ENCODE peak calls at places on chromosomes 4 and X, in seven cellular contexts. J is MM.1S, Q is psoas muscle, D is tibial artery, C is PC-9, E is fibroblast of lung, B is right atrium auricular region. O is an unnamed sample.
A peak's percentile ranks its signal among the peaks of the same experiment; 100 is the strongest.

GRCh38 chr4:170675568-170676262 is 586.0 kb upstream of the AADAT start:
- DNase-seq in J (peak; percentile 71), Q (no peak), D (no peak), C (no peak), E (no peak), B (no peak), O (no peak)

GRCh38 chrX:2928583-2929434 is at the start of gene ARSD:
- DNase-seq in J (no peak), Q (peak; percentile 88), D (peak; percentile 94), C (peak; percentile 79), E (peak; percentile 92), B (peak; percentile 88), O (peak; percentile 83)

GRCh38 chr4:109301691-109302365 is 630 bp downstream of the COL25A1 start:
- DNase-seq in J (no peak), Q (no peak), D (no peak), C (no peak), E (no peak), B (no peak), O (no peak)

GRCh38 chrX:96004386-96004785 is 680.3 kb upstream of the DIAPH2 start:
- DNase-seq in J (no peak), Q (no peak), D (no peak), C (no peak), E (peak; percentile 83), B (no peak), O (no peak)

GRCh38 chr4:27242217-27242616 is 381.6 kb downstream of the STIM2 start:
- DNase-seq in J (no peak), Q (no peak), D (no peak), C (no peak), E (no peak), B (no peak), O (no peak)

GRCh38 chr4:24800273-24800880 is 5.0 kb downstream of the SOD3 start:
- DNase-seq in J (no peak), Q (no peak), D (no peak), C (no peak), E (peak; percentile 53), B (peak; percentile 60), O (no peak)

GRCh38 chrX:67604979-67605703 is 61.3 kb downstream of the AR start:
- DNase-seq in J (peak; percentile 73), Q (no peak), D (no peak), C (peak; percentile 14), E (peak; percentile 70), B (no peak), O (peak; percentile 90)

GRCh38 chrX:40004916-40005289 is 92.9 kb downstream of the BCOR start:
- DNase-seq in J (no peak), Q (no peak), D (no peak), C (no peak), E (no peak), B (no peak), O (no peak)

GRCh38 chr4:174036111-174036510 is 247.4 kb downstream of the FBXO8 start:
- DNase-seq in J (no peak), Q (no peak), D (no peak), C (no peak), E (no peak), B (no peak), O (no peak)

GRCh38 chrX:13223868-13224555 is 95.8 kb downstream of the ATXN3L start:
- DNase-seq in J (no peak), Q (no peak), D (no peak), C (peak; percentile 49), E (peak; percentile 81), B (no peak), O (peak; percentile 84)

GRCh38 chrX:106952988-106953387 is 32.8 kb downstream of the CLDN2 start:
- DNase-seq in J (peak; percentile 9), Q (no peak), D (no peak), C (no peak), E (peak; percentile 44), B (no peak), O (no peak)

GRCh38 chr4:139817657-139818452 is 152.2 kb downstream of the MGST2 start:
- DNase-seq in J (no peak), Q (peak; percentile 58), D (no peak), C (no peak), E (no peak), B (no peak), O (no peak)

GRCh38 chr4:135383889-135384288 is 1182.3 kb upstream of the PABPC4L start:
- DNase-seq in J (no peak), Q (no peak), D (no peak), C (no peak), E (no peak), B (no peak), O (no peak)

GRCh38 chrX:45614853-45615252 is 414.2 kb upstream of the DIPK2B start:
- DNase-seq in J (no peak), Q (no peak), D (no peak), C (no peak), E (no peak), B (no peak), O (no peak)

GRCh38 chrX:29687687-29688086 is 527.7 kb upstream of the MAGEB2 start:
- DNase-seq in J (no peak), Q (no peak), D (no peak), C (no peak), E (peak; percentile 71), B (no peak), O (no peak)

GRCh38 chr4:55820260-55820659 is 670 bp downstream of the EXOC1L start:
- DNase-seq in J (no peak), Q (no peak), D (no peak), C (no peak), E (peak; percentile 26), B (no peak), O (no peak)

GRCh38 chr4:1401409-1402020 is 4.7 kb downstream of the NKX1-1 start:
- DNase-seq in J (no peak), Q (no peak), D (peak; percentile 58), C (no peak), E (no peak), B (no peak), O (no peak)
- H3K27me3 ChIP-seq in J (no peaks in the 10 kb centered on the region), Q (peaks cover 5% of the 10 kb centered on the region), D (peaks cover 78% of the 10 kb centered on the region), C (peaks cover 42% of the 10 kb centered on the region), E (peaks cover 44% of the 10 kb centered on the region), B (peaks cover 55% of the 10 kb centered on the region), O (peaks cover 25% of the 10 kb centered on the region)

DNA sequence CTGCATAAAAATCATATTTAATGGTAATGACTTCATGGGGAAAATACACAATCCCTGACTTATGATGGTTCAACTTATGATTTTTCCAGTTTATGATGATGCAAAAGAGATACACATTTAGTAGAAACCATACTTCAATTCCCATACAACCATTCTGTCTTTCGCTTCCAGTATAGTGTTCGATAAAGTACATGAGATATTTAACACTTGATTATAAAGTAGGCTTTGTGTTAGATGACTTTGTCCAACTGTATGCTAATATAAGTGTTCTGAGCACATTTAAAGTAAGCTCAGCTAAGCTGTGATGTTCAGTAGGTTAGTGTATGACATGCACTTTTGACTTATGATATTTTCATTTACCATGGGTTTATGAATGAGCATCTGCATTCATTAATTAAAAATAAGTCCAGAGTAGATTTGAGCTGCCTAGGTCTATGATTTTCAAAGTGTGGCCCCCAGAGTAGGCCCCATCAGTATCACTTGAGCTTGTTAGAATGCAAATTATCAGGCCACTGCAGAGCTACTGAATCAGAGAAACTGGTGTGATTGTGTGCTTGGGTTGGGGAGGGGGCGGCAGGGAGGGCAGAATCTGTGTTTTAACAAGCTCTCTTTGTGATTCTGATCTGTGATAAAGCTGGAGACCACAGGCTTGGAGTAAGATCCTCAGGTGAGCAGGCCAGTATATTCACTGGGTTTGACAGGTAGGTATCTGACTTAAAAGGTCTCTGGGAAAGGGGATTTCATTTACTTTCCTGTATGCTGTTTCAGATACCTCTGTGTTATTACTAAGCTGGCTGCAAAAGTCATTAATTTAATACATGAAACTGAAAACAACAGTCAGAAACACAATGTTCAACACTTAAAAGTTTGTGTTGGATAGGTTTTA is 8.4 kb downstream of the ATP10D start:
- DNase-seq in J (no peak), Q (no peak), D (no peak), C (no peak), E (no peak), B (no peak), O (no peak)
- H3K4me1 ChIP-seq in J (peaks cover 18% of the 10 kb centered on the region), Q (no peaks in the 10 kb centered on the region), D (peaks cover 76% of the 10 kb centered on the region), C (no peaks in the 10 kb centered on the region), E (no peaks in the 10 kb centered on the region), B (no peaks in the 10 kb centered on the region), O (no peaks in the 10 kb centered on the region)

GRCh38 chr4:4853921-4854648 is 5.4 kb upstream of the MSX1 start:
- DNase-seq in J (no peak), Q (no peak), D (peak; percentile 33), C (no peak), E (no peak), B (no peak), O (no peak)
- H3K27me3 ChIP-seq in J (peaks cover 60% of the 10 kb centered on the region), Q (no peaks in the 10 kb centered on the region), D (peaks cover 95% of the 10 kb centered on the region), C (peaks cover 18% of the 10 kb centered on the region), E (peaks cover 15% of the 10 kb centered on the region), B (peaks cover 51% of the 10 kb centered on the region), O (no peaks in the 10 kb centered on the region)

GRCh38 chr4:38004887-38005286 is 44.7 kb downstream of the PTTG2 start:
- DNase-seq in J (no peak), Q (no peak), D (no peak), C (no peak), E (no peak), B (no peak), O (no peak)

GRCh38 chr4:38003628-38004027 is 43.4 kb downstream of the PTTG2 start:
- DNase-seq in J (no peak), Q (no peak), D (no peak), C (no peak), E (no peak), B (no peak), O (no peak)

GRCh38 chr4:38007645-38008044 is 47.4 kb downstream of the PTTG2 start:
- DNase-seq in J (no peak), Q (no peak), D (no peak), C (no peak), E (no peak), B (no peak), O (no peak)

GRCh38 chr4:38004062-38004461 is 43.9 kb downstream of the PTTG2 start:
- DNase-seq in J (no peak), Q (no peak), D (no peak), C (no peak), E (no peak), B (no peak), O (no peak)

DNA sequence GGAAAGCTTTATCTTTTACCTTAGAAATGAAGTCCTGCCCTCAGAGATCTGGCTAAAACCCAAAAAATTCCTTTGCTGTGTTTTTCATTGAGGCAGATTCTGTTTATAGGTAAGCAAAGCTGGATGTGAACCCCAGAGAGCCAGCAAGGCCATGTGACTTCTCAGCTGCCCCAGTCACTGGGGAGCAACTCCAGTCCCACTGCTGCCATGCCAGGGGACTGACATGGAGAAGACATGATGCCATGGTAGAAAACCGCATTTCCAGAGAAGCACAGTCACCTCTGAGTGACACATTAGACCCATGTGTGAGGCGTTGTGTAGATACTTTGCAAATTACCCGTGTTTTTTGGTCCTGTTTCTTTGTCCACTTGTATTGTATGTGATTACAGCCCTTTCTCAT is 45.4 kb downstream of the PTTG2 start:
- DNase-seq in J (no peak), Q (no peak), D (no peak), C (no peak), E (no peak), B (no peak), O (no peak)
- H3K4me1 ChIP-seq in J (peaks cover 12% of the 10 kb centered on the region), Q (peaks cover 21% of the 10 kb centered on the region), D (peaks cover 84% of the 10 kb centered on the region), C (peaks cover 14% of the 10 kb centered on the region), E (peaks cover 2% of the 10 kb centered on the region), B (no peaks in the 10 kb centered on the region), O (peaks cover 32% of the 10 kb centered on the region)

GRCh38 chrX:47229427-47229826 is 3.4 kb upstream of the USP11 start:
- DNase-seq in J (no peak), Q (no peak), D (no peak), C (no peak), E (no peak), B (no peak), O (no peak)
- H3K27me3 ChIP-seq in J (no peaks in the 10 kb centered on the region), Q (no peaks in the 10 kb centered on the region), D (no peaks in the 10 kb centered on the region), C (no peaks in the 10 kb centered on the region), E (no peaks in the 10 kb centered on the region), B (no peaks in the 10 kb centered on the region), O (no peaks in the 10 kb centered on the region)

GRCh38 chr4:6910960-6911874 is 1.6 kb downstream of the TBC1D14 start:
- DNase-seq in J (no peak), Q (no peak), D (no peak), C (no peak), E (no peak), B (no peak), O (no peak)
- H3K4me1 ChIP-seq in J (peaks cover 11% of the 10 kb centered on the region), Q (peaks cover 52% of the 10 kb centered on the region), D (peaks cover 39% of the 10 kb centered on the region), C (peaks cover 26% of the 10 kb centered on the region), E (peaks cover 8% of the 10 kb centered on the region), B (no peaks in the 10 kb centered on the region), O (peaks cover 4% of the 10 kb centered on the region)

O was measured in SJSA1.